ENCODE peak calls at places on chromosomes 4 and X, in six cellular contexts. Z is H1, J is K562, M is GM12878, N is HCT116, G is HepG2. L is an unnamed sample.

GRCh38 chr4:288891-289290 is 16.4 kb downstream of the ZNF732 start:
- DNase-seq in Z (no peak), J (no peak), M (no peak), N (no peak), G (no peak), L (no peak)

GRCh38 chr4:187432310-187432709 is 563.3 kb upstream of the ZFP42 start:
- DNase-seq in Z (no peak), J (no peak), M (no peak), N (no peak), G (no peak), L (no peak)

GRCh38 chr4:57499786-57500185 is 389.6 kb upstream of the IGFBP7 start:
- DNase-seq in Z (no peak), J (no peak), M (no peak), N (no peak), G (peak), L (no peak)

GRCh38 chr4:70997068-70997467 is 3.6 kb downstream of the DCK start:
- DNase-seq in Z (no peak), J (no peak), M (no peak), N (no peak), G (no peak), L (no peak)

GRCh38 chr4:5893013-5893580 is at the start of gene CRMP1:
- DNase-seq in Z (no peak), J (no peak), M (no peak), N (no peak), G (no peak), L (no peak)

GRCh38 chr4:170248576-170248975 is 158.8 kb upstream of the AADAT start:
- DNase-seq in Z (no peak), J (no peak), M (no peak), N (no peak), G (no peak), L (no peak)

GRCh38 chr4:184664445-184665210 is 15.1 kb downstream of the PRIMPOL start:
- DNase-seq in Z (no peak), J (peak), M (no peak), N (no peak), G (no peak), L (no peak)

GRCh38 chr4:15771419-15772058 is 6.6 kb upstream of the CD38 start:
- DNase-seq in Z (no peak), J (no peak), M (peak), N (no peak), G (no peak), L (no peak)

GRCh38 chr4:76293705-76294274 is 12.7 kb upstream of the STBD1 start:
- DNase-seq in Z (no peak), J (no peak), M (no peak), N (no peak), G (no peak), L (no peak)

GRCh38 chr4:123661080-123661737 is 264.6 kb downstream of the SPRY1 start:
- DNase-seq in Z (no peak), J (no peak), M (no peak), N (peak), G (no peak), L (no peak)

GRCh38 chr4:85482000-85482738 is 7.2 kb downstream of the ARHGAP24 start:
- DNase-seq in Z (no peak), J (no peak), M (no peak), N (no peak), G (no peak), L (no peak)

GRCh38 chr4:5712931-5713330 is 1.9 kb downstream of the EVC start:
- DNase-seq in Z (no peak), J (no peak), M (no peak), N (no peak), G (no peak), L (no peak)

GRCh38 chrX:148517191-148517590 is 16.8 kb downstream of the AFF2 start:
- DNase-seq in Z (no peak), J (no peak), M (no peak), N (no peak), G (no peak), L (no peak)

GRCh38 chr4:188941524-188942109 is 802.4 kb downstream of the TRIML1 start:
- DNase-seq in Z (no peak), J (no peak), M (no peak), N (peak), G (no peak), L (no peak)

GRCh38 chrX:130055103-130055502 is 55.2 kb downstream of the ELF4 start:
- DNase-seq in Z (no peak), J (no peak), M (no peak), N (no peak), G (no peak), L (no peak)

GRCh38 chr4:27117453-27117852 is 256.8 kb downstream of the STIM2 start:
- DNase-seq in Z (no peak), J (no peak), M (no peak), N (no peak), G (no peak), L (no peak)
- TF ChIP-seq ZNF274 in Z (no peak), J (no peak), M (no peak), N (no peak), G (no peak), L (no peak)

DNA sequence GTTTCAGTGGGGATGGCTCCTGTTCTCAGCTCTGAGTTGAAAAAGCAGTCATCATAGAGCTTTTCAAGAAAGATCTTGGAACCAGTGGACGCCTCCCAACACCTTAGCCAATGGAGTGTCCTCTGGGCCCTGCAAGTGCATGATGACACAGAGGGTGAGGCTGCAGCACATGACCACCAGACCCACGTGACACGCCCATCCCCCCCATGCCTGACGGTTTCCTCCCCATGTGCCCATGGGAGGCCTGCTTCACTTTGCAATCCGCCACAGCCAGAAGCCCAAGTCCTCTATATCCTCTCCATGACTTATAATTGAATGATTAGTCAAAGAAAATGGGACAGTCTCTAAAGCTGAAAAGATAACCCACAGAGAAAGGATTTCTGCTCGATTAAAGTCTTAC is 187.0 kb downstream of the AFAP1 start:
- DNase-seq in Z (no peak), J (peak), M (no peak), N (no peak), G (no peak), L (no peak)
- H3K9ac ChIP-seq in Z (no peak), J (no peak), M (no peak), N (no peak), G (no peak), L (no peak)

GRCh38 chrX:8067754-8068469 is 103.2 kb downstream of the VCX2 start:
- DNase-seq in Z (no peak), J (no peak), M (no peak), N (no peak), G (no peak), L (no peak)
- TF ChIP-seq ZNF274 in Z (no peak), J (no peak), M (no peak), N (no peak), G (no peak), L (no peak)

DNA sequence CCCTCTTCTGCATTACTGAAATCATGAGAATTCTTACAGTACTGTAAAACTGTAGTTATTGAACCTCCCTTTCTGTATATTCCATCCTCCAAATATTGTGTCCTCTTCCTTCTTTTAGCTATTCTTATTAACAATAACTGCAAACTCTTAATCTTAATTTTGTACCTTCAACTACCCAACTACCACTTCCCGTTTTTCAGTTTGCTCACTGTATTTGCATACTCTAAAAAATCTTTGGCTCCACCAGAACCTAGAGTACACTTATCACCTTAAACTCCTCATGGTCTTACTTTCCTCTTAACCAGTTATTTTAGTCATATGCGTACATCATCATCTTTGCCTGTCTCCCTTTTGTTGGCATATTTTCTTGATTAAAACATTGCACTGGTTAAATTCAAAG is 543.7 kb downstream of the ARAP2 start:
- DNase-seq in Z (no peak), J (no peak), M (no peak), N (no peak), G (no peak), L (no peak)
- H3K9ac ChIP-seq in Z (no peak), J (no peak), M (no peak), N (no peak), G (no peak), L (no peak)

GRCh38 chrX:44784241-44784640 is 59.6 kb upstream of the DUSP21 start:
- DNase-seq in Z (no peak), J (no peak), M (no peak), N (no peak), G (no peak), L (no peak)

GRCh38 chrX:44785652-44786051 is 58.2 kb upstream of the DUSP21 start:
- DNase-seq in Z (no peak), J (no peak), M (no peak), N (no peak), G (no peak), L (no peak)
- TF ChIP-seq ZNF274 in Z (no peak), J (no peak), M (no peak), N (no peak), G (no peak), L (no peak)